ENCODE peak calls at places on chromosome 17, in seven cellular contexts. S is AG10803, F is HFFc6, I is B cell, C is mucosa of descending colon, M is progenitor cell of endocrine pancreas, T is cardiac fibroblast. Q is an unnamed sample.

GRCh38 chr17:55294042-55294751 is 29.4 kb downstream of the HLF start:
- DNase-seq in T (no peak), F (no peak), S (peak; percentile 75), I (no peak), C (no peak), M (no peak), Q (no peak)

GRCh38 chr17:72338847-72339790 is 218.3 kb downstream of the SOX9 start:
- DNase-seq in F (peak; percentile 96), T (peak; percentile 93), S (peak; percentile 91), I (no peak), C (peak; percentile 19), M (no peak), Q (no peak)

GRCh38 chr17:5883775-5884665 is 186.2 kb upstream of the WSCD1 start:
- DNase-seq in T (no peak), C (no peak), M (no peak), S (no peak), F (no peak), I (no peak), Q (no peak)

GRCh38 chr17:39808409-39808997 is 55.6 kb downstream of the IKZF3 start:
- DNase-seq in F (no peak), M (no peak), T (no peak), C (no peak), S (no peak), I (no peak), Q (no peak)

GRCh38 chr17:20032636-20033035 is 23.5 kb downstream of the SPECC1 start:
- DNase-seq in F (no peak), S (no peak), T (no peak), I (no peak), M (no peak), C (no peak), Q (no peak)

GRCh38 chr17:17836818-17837379 is at the start of gene SREBF1:
- DNase-seq in F (no peak), T (peak; percentile 60), I (peak; percentile 89), S (no peak), C (peak; percentile 74), M (peak; percentile 49), Q (peak; percentile 77)

GRCh38 chr17:41835214-41835799 is 725 bp downstream of the NT5C3B start:
- DNase-seq in T (no peak), I (no peak), F (no peak), C (no peak), S (no peak), M (no peak), Q (peak; percentile 31)

GRCh38 chr17:74457146-74457819 is 9.2 kb upstream of the CD300A start:
- DNase-seq in M (peak; percentile 73), S (peak; percentile 45), C (peak; percentile 89), F (no peak), I (peak; percentile 82), T (peak; percentile 73), Q (peak; percentile 85)

GRCh38 chr17:77700165-77700881 is 258.2 kb upstream of the TNRC6C start:
- DNase-seq in C (no peak), M (no peak), F (no peak), S (no peak), I (no peak), T (no peak), Q (peak; percentile 69)

GRCh38 chr17:63540581-63540980 is 9.7 kb upstream of the DCAF7 start:
- DNase-seq in F (no peak), I (no peak), T (no peak), S (no peak), M (no peak), C (no peak), Q (no peak)

GRCh38 chr17:39527220-39527813 is 66.0 kb downstream of the CDK12 start:
- DNase-seq in S (peak; percentile 16), F (no peak), M (no peak), T (peak; percentile 41), C (peak; percentile 16), I (no peak), Q (no peak)

GRCh38 chr17:5821057-5821456 is 236.7 kb upstream of the NLRP1 start:
- DNase-seq in I (no peak), F (no peak), T (no peak), C (no peak), M (no peak), S (peak; percentile 36), Q (no peak)

GRCh38 chr17:32445976-32446375 is 1.7 kb downstream of the PSMD11 start:
- DNase-seq in M (no peak), I (no peak), F (peak; percentile 9), T (peak; percentile 34), S (peak; percentile 10), C (no peak), Q (no peak)

GRCh38 chr17:16906670-16907069 is 65.2 kb downstream of the TNFRSF13B start:
- DNase-seq in M (no peak), T (no peak), I (no peak), S (peak; percentile 6), C (no peak), F (peak; percentile 39), Q (no peak)

GRCh38 chr17:8091033-8091687 is 3.6 kb upstream of the ALOX12B start:
- DNase-seq in F (no peak), M (no peak), I (peak; percentile 86), S (no peak), C (no peak), T (no peak), Q (no peak)

GRCh38 chr17:37818689-37819088 is 73.8 kb upstream of the HNF1B start:
- DNase-seq in T (no peak), F (no peak), S (no peak), M (no peak), I (no peak), C (peak; percentile 36), Q (no peak)

GRCh38 chr17:34252138-34252889 is 2.8 kb upstream of the CCL2 start:
- DNase-seq in I (no peak), S (peak; percentile 94), T (peak; percentile 97), M (no peak), C (peak; percentile 75), F (peak; percentile 82), Q (no peak)

GRCh38 chr17:73455050-73455687 is 143.4 kb upstream of the CDC42EP4 start:
- DNase-seq in I (no peak), F (no peak), M (no peak), S (no peak), T (no peak), C (peak; percentile 41), Q (peak; percentile 42)

GRCh38 chr17:74214642-74215331 is 1.4 kb downstream of the TTYH2 start:
- DNase-seq in S (no peak), C (no peak), I (no peak), F (no peak), M (no peak), T (no peak), Q (no peak)

GRCh38 chr17:2090210-2090641 is 35.3 kb downstream of the HIC1 start:
- DNase-seq in T (no peak), M (no peak), C (no peak), S (no peak), I (peak; percentile 50), F (no peak), Q (no peak)

GRCh38 chr17:41421116-41421515 is 3.3 kb downstream of the KRT37 start:
- DNase-seq in M (no peak), F (peak; percentile 79), T (peak; percentile 8), C (no peak), I (no peak), S (peak; percentile 48), Q (no peak)

DNA sequence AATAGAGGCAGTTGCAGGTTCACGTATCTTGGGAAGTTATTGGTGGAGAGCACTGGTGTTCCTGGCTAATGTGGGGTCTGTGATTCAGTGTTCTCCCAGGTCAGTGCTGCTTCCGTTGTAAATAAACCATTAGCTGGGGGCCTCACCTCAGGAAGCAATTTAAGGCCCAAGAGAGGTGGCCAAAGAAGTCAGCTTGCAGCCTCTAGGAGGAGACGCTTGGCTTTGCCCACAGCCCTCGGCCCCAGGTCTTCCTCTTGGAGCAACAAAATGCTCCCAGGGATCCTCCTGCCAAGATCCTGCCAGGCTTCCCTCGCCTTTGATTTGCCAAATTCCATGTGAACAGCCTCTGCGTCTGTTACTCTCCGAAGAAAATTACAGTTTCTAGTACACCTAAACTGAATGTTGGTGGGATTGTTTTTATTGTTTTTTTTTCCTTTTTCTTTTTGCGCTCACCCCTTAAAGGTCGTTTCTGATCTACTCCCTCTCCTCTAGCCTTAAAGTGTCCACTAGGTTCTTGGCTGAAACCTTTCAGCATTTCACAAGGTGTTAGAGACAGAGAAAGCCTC is 62.3 kb upstream of the TBX2 start:
- DNase-seq in F (no peak), I (no peak), S (no peak), M (no peak), C (no peak), T (peak; percentile 39), Q (no peak)
- TF ChIP-seq CTCF in F (no peak), I (no peak), S (no peak), M (no peak), C (no peak), T (no peak), Q (no peak)

GRCh38 chr17:27747462-27748359 is 52.6 kb downstream of the NOS2 start:
- DNase-seq in T (no peak), S (no peak), I (no peak), F (no peak), C (no peak), M (no peak), Q (no peak)
- TF ChIP-seq CTCF in T (peak; percentile 30), S (peak; percentile 34), I (no peak), F (peak; percentile 70), C (no peak), M (peak; percentile 53), Q (peak; percentile 52)

DNA sequence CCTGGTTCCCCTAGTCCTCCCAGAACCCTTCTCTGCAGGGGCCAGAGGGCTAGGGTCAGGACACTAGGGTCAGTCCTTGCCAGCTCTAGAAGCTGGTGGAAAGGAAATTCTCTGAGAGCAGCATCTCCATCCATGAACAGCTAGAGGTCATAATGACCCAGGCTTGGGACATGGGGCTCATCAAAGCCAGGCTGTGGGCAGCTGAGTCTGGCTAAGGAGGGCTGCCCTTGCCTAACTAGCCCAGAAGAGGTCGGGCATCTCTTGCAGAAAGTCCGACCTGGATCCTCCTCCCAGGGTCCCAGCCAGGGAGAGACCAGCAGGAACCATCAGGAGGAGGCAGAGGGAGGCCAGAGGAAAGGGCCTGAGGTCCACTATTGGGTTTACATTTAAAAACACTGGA is 4.3 kb downstream of the MPO start:
- DNase-seq in F (no peak), T (no peak), I (no peak), M (no peak), C (no peak), S (no peak), Q (no peak)
- TF ChIP-seq CTCF in F (no peak), T (no peak), I (no peak), M (no peak), C (no peak), S (no peak), Q (no peak)

DNA sequence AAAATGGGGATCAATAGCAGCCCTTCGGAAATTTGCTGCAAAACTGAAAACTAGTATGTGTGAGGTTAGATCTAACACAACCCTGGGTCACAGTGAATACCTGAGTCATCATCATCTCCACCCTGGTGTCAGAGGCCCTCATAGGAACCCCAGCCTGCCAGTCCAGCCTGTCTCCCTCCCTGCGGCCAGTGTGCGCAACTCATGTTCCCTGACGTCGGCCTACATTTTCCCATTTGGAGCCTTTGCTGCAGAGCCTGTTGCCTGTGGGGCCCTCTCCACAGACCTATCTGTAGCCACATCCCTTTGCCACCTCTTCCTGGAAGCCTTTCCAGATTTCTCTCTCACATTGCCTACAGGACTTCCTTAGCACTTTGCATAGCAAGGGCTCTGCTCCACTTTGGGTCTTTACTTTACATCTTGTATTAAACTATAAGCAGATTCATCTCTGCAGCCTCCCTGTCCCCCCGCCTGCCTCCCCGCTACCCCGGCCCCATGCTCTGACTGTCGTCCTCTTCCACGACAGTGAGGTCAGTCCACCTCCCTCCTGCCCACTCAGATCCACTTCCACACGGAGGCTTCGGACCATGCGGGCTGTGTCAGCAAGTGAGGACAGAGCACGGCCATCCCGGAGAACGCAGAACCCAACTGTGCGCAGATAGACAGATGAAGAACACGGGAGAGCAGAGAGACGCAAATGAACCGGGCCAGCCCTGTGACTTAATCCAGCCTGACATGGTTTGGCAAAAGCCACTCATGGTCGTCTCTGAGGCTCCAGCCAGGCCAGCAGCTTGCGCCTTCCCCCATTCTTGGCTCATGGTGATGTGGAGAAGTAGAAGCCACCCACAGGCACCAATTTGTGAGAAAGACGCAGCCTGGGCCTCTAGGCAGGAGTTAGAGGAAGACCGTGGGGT is 31.0 kb downstream of the NGFR start:
- DNase-seq in I (no peak), T (no peak), M (no peak), C (peak; percentile 18), F (no peak), S (no peak), Q (no peak)
- TF ChIP-seq CTCF in I (no peak), T (no peak), M (no peak), C (no peak), F (no peak), S (no peak), Q (no peak)

Q was measured in glutamatergic neuron.